ENCODE peak calls at places on chromosomes 3 and 15, in ten cellular contexts. One of them, this sample, is unnamed.

GRCh38 chr15:47670365-47670764 is 46.9 kb upstream of the SEMA6D start:
- DNase-seq in HTR-8/SVneo: no peak
- DNase-seq in foreskin fibroblast: no peak
- DNase-seq in HFFc6: no peak
- DNase-seq in NCI-H2081: no peak
- DNase-seq in posterior vena cava: no peak
- DNase-seq in ELR: no peak
- DNase-seq in GF-D8: no peak
- DNase-seq in NCI-H460: no peak
- DNase-seq in NCI-H510A: no peak
- DNase-seq in this sample: no peak

GRCh38 chr15:98952381-98952803 is 55.2 kb downstream of the PGPEP1L start:
- DNase-seq in HTR-8/SVneo: no peak
- DNase-seq in foreskin fibroblast: no peak
- DNase-seq in HFFc6: no peak
- DNase-seq in NCI-H2081: no peak
- DNase-seq in posterior vena cava: no peak
- DNase-seq in ELR: no peak
- DNase-seq in GF-D8: no peak
- DNase-seq in NCI-H460: no peak
- DNase-seq in NCI-H510A: no peak
- DNase-seq in this sample: no peak

GRCh38 chr3:24598691-24599090 is 104.0 kb upstream of the THRB start:
- DNase-seq in HTR-8/SVneo: no peak
- DNase-seq in foreskin fibroblast: peak
- DNase-seq in HFFc6: no peak
- DNase-seq in NCI-H2081: no peak
- DNase-seq in posterior vena cava: no peak
- DNase-seq in ELR: peak
- DNase-seq in GF-D8: no peak
- DNase-seq in NCI-H460: peak
- DNase-seq in NCI-H510A: no peak
- DNase-seq in this sample: no peak

GRCh38 chr3:46846624-46847542 is 16.4 kb downstream of the MYL3 start:
- DNase-seq in HTR-8/SVneo: no peak
- DNase-seq in foreskin fibroblast: no peak
- DNase-seq in HFFc6: no peak
- DNase-seq in NCI-H2081: no peak
- DNase-seq in posterior vena cava: peak
- DNase-seq in ELR: no peak
- DNase-seq in GF-D8: no peak
- DNase-seq in NCI-H460: no peak
- DNase-seq in NCI-H510A: no peak
- DNase-seq in this sample: peak

GRCh38 chr3:175601521-175601920 is 742.4 kb downstream of the NAALADL2 start:
- DNase-seq in HTR-8/SVneo: peak
- DNase-seq in foreskin fibroblast: peak
- DNase-seq in HFFc6: no peak
- DNase-seq in NCI-H2081: no peak
- DNase-seq in posterior vena cava: no peak
- DNase-seq in ELR: no peak
- DNase-seq in GF-D8: no peak
- DNase-seq in NCI-H460: no peak
- DNase-seq in NCI-H510A: no peak
- DNase-seq in this sample: no peak

GRCh38 chr3:8485141-8485840 is 16.3 kb upstream of the LMCD1 start:
- DNase-seq in HTR-8/SVneo: no peak
- DNase-seq in foreskin fibroblast: no peak
- DNase-seq in HFFc6: no peak
- DNase-seq in NCI-H2081: no peak
- DNase-seq in posterior vena cava: no peak
- DNase-seq in ELR: no peak
- DNase-seq in GF-D8: no peak
- DNase-seq in NCI-H460: no peak
- DNase-seq in NCI-H510A: no peak
- DNase-seq in this sample: no peak

GRCh38 chr15:96344120-96344705 is 13.7 kb downstream of the NR2F2 start:
- DNase-seq in HTR-8/SVneo: no peak
- DNase-seq in foreskin fibroblast: no peak
- DNase-seq in HFFc6: no peak
- DNase-seq in NCI-H2081: no peak
- DNase-seq in posterior vena cava: peak
- DNase-seq in ELR: no peak
- DNase-seq in GF-D8: no peak
- DNase-seq in NCI-H460: no peak
- DNase-seq in NCI-H510A: no peak
- DNase-seq in this sample: peak

GRCh38 chr3:188185717-188186236 is 31.8 kb downstream of the LPP start:
- DNase-seq in HTR-8/SVneo: no peak
- DNase-seq in foreskin fibroblast: no peak
- DNase-seq in HFFc6: peak
- DNase-seq in NCI-H2081: peak
- DNase-seq in posterior vena cava: no peak
- DNase-seq in ELR: no peak
- DNase-seq in GF-D8: no peak
- DNase-seq in NCI-H460: no peak
- DNase-seq in NCI-H510A: peak
- DNase-seq in this sample: no peak

GRCh38 chr15:42165081-42165480 is 8.6 kb upstream of the PLA2G4F start:
- DNase-seq in HTR-8/SVneo: no peak
- DNase-seq in foreskin fibroblast: peak
- DNase-seq in HFFc6: peak
- DNase-seq in NCI-H2081: no peak
- DNase-seq in posterior vena cava: no peak
- DNase-seq in ELR: peak
- DNase-seq in GF-D8: no peak
- DNase-seq in NCI-H460: no peak
- DNase-seq in NCI-H510A: no peak
- DNase-seq in this sample: no peak

GRCh38 chr3:114272271-114272670 is 21.6 kb upstream of the TIGIT start:
- DNase-seq in HTR-8/SVneo: no peak
- DNase-seq in foreskin fibroblast: no peak
- DNase-seq in HFFc6: no peak
- DNase-seq in NCI-H2081: no peak
- DNase-seq in posterior vena cava: no peak
- DNase-seq in ELR: no peak
- DNase-seq in GF-D8: no peak
- DNase-seq in NCI-H460: no peak
- DNase-seq in NCI-H510A: no peak
- DNase-seq in this sample: no peak

GRCh38 chr15:36596915-36597314 is 17.5 kb downstream of the CDIN1 start:
- DNase-seq in HTR-8/SVneo: no peak
- DNase-seq in foreskin fibroblast: no peak
- DNase-seq in HFFc6: no peak
- DNase-seq in NCI-H2081: peak
- DNase-seq in posterior vena cava: no peak
- DNase-seq in ELR: peak
- DNase-seq in GF-D8: no peak
- DNase-seq in NCI-H460: no peak
- DNase-seq in NCI-H510A: no peak
- DNase-seq in this sample: no peak

GRCh38 chr15:100809587-100809986 is 70.0 kb upstream of the ALDH1A3 start:
- DNase-seq in HTR-8/SVneo: no peak
- DNase-seq in foreskin fibroblast: peak
- DNase-seq in HFFc6: peak
- DNase-seq in NCI-H2081: no peak
- DNase-seq in posterior vena cava: no peak
- DNase-seq in ELR: peak
- DNase-seq in GF-D8: no peak
- DNase-seq in NCI-H460: no peak
- DNase-seq in NCI-H510A: no peak
- DNase-seq in this sample: no peak

GRCh38 chr3:105274958-105275357 is 91.8 kb upstream of the ALCAM start:
- DNase-seq in HTR-8/SVneo: peak
- DNase-seq in foreskin fibroblast: peak
- DNase-seq in HFFc6: peak
- DNase-seq in NCI-H2081: no peak
- DNase-seq in posterior vena cava: no peak
- DNase-seq in ELR: peak
- DNase-seq in GF-D8: no peak
- DNase-seq in NCI-H460: no peak
- DNase-seq in NCI-H510A: no peak
- DNase-seq in this sample: no peak

GRCh38 chr15:38084289-38084688 is 149.8 kb downstream of the TMCO5A start:
- DNase-seq in HTR-8/SVneo: no peak
- DNase-seq in foreskin fibroblast: peak
- DNase-seq in HFFc6: peak
- DNase-seq in NCI-H2081: no peak
- DNase-seq in posterior vena cava: no peak
- DNase-seq in ELR: peak
- DNase-seq in GF-D8: no peak
- DNase-seq in NCI-H460: no peak
- DNase-seq in NCI-H510A: no peak
- DNase-seq in this sample: no peak

GRCh38 chr15:99452728-99453643 is 112.8 kb upstream of the MEF2A start:
- DNase-seq in HTR-8/SVneo: no peak
- DNase-seq in foreskin fibroblast: peak
- DNase-seq in HFFc6: no peak
- DNase-seq in NCI-H2081: no peak
- DNase-seq in posterior vena cava: peak
- DNase-seq in ELR: peak
- DNase-seq in GF-D8: no peak
- DNase-seq in NCI-H460: no peak
- DNase-seq in NCI-H510A: no peak
- DNase-seq in this sample: peak

GRCh38 chr3:150005243-150006102 is 34.8 kb upstream of the PFN2 start:
- DNase-seq in HTR-8/SVneo: no peak
- DNase-seq in foreskin fibroblast: peak
- DNase-seq in HFFc6: peak
- DNase-seq in NCI-H2081: no peak
- DNase-seq in posterior vena cava: no peak
- DNase-seq in ELR: peak
- DNase-seq in GF-D8: peak
- DNase-seq in NCI-H460: no peak
- DNase-seq in NCI-H510A: no peak
- DNase-seq in this sample: no peak

GRCh38 chr15:43777293-43777819 is 590 bp upstream of the ELL3 start:
- DNase-seq in HTR-8/SVneo: peak
- DNase-seq in foreskin fibroblast: peak
- DNase-seq in HFFc6: peak
- DNase-seq in NCI-H2081: peak
- DNase-seq in posterior vena cava: peak
- DNase-seq in ELR: peak
- DNase-seq in GF-D8: peak
- DNase-seq in NCI-H460: peak
- DNase-seq in NCI-H510A: peak
- DNase-seq in this sample: peak

GRCh38 chr15:60375255-60375809 is 22.5 kb downstream of the ANXA2 start:
- DNase-seq in HTR-8/SVneo: no peak
- DNase-seq in foreskin fibroblast: peak
- DNase-seq in HFFc6: no peak
- DNase-seq in NCI-H2081: peak
- DNase-seq in posterior vena cava: no peak
- DNase-seq in ELR: peak
- DNase-seq in GF-D8: no peak
- DNase-seq in NCI-H460: no peak
- DNase-seq in NCI-H510A: no peak
- DNase-seq in this sample: no peak

GRCh38 chr15:72042865-72043264 is 75.1 kb downstream of the MYO9A start:
- DNase-seq in HTR-8/SVneo: no peak
- DNase-seq in foreskin fibroblast: no peak
- DNase-seq in HFFc6: no peak
- DNase-seq in NCI-H2081: no peak
- DNase-seq in posterior vena cava: no peak
- DNase-seq in ELR: no peak
- DNase-seq in GF-D8: no peak
- DNase-seq in NCI-H460: no peak
- DNase-seq in NCI-H510A: no peak
- DNase-seq in this sample: no peak

GRCh38 chr3:143302638-143303171 is 183.1 kb downstream of the CHST2 start:
- DNase-seq in HTR-8/SVneo: peak
- DNase-seq in foreskin fibroblast: peak
- DNase-seq in HFFc6: peak
- DNase-seq in NCI-H2081: peak
- DNase-seq in posterior vena cava: peak
- DNase-seq in ELR: peak
- DNase-seq in GF-D8: no peak
- DNase-seq in NCI-H460: no peak
- DNase-seq in NCI-H510A: no peak
- DNase-seq in this sample: no peak

GRCh38 chr15:56236197-56236596 is 7.5 kb downstream of the RFX7 start:
- DNase-seq in HTR-8/SVneo: no peak
- DNase-seq in foreskin fibroblast: no peak
- DNase-seq in HFFc6: no peak
- DNase-seq in NCI-H2081: no peak
- DNase-seq in posterior vena cava: no peak
- DNase-seq in ELR: no peak
- DNase-seq in GF-D8: no peak
- DNase-seq in NCI-H460: no peak
- DNase-seq in NCI-H510A: no peak
- DNase-seq in this sample: no peak

GRCh38 chr3:129176051-129176450 is 7.6 kb downstream of the CNBP start:
- DNase-seq in HTR-8/SVneo: no peak
- DNase-seq in foreskin fibroblast: no peak
- DNase-seq in HFFc6: no peak
- DNase-seq in NCI-H2081: no peak
- DNase-seq in posterior vena cava: no peak
- DNase-seq in ELR: no peak
- DNase-seq in GF-D8: no peak
- DNase-seq in NCI-H460: no peak
- DNase-seq in NCI-H510A: no peak
- DNase-seq in this sample: no peak

GRCh38 chr3:60588806-60589205 is 662.4 kb downstream of the FHIT start:
- DNase-seq in HTR-8/SVneo: no peak
- DNase-seq in foreskin fibroblast: no peak
- DNase-seq in HFFc6: peak
- DNase-seq in NCI-H2081: no peak
- DNase-seq in posterior vena cava: no peak
- DNase-seq in ELR: peak
- DNase-seq in GF-D8: no peak
- DNase-seq in NCI-H460: no peak
- DNase-seq in NCI-H510A: no peak
- DNase-seq in this sample: no peak

GRCh38 chr3:186969607-186970006 is 39.3 kb downstream of the ST6GAL1 start:
- DNase-seq in HTR-8/SVneo: no peak
- DNase-seq in foreskin fibroblast: no peak
- DNase-seq in HFFc6: no peak
- DNase-seq in NCI-H2081: no peak
- DNase-seq in posterior vena cava: no peak
- DNase-seq in ELR: no peak
- DNase-seq in GF-D8: no peak
- DNase-seq in NCI-H460: no peak
- DNase-seq in NCI-H510A: no peak
- DNase-seq in this sample: no peak

GRCh38 chr3:50612973-50613851 is 1.6 kb upstream of the CISH start:
- DNase-seq in HTR-8/SVneo: no peak
- DNase-seq in foreskin fibroblast: no peak
- DNase-seq in HFFc6: no peak
- DNase-seq in NCI-H2081: no peak
- DNase-seq in posterior vena cava: no peak
- DNase-seq in ELR: no peak
- DNase-seq in GF-D8: no peak
- DNase-seq in NCI-H460: no peak
- DNase-seq in NCI-H510A: no peak
- DNase-seq in this sample: no peak

GRCh38 chr15:70141376-70142071 is 43.8 kb upstream of the TLE3 start:
- DNase-seq in HTR-8/SVneo: no peak
- DNase-seq in foreskin fibroblast: no peak
- DNase-seq in HFFc6: no peak
- DNase-seq in NCI-H2081: no peak
- DNase-seq in posterior vena cava: peak
- DNase-seq in ELR: no peak
- DNase-seq in GF-D8: no peak
- DNase-seq in NCI-H460: no peak
- DNase-seq in NCI-H510A: no peak
- DNase-seq in this sample: peak

GRCh38 chr3:120678331-120678845 is 3.7 kb downstream of the HGD start:
- DNase-seq in HTR-8/SVneo: peak
- DNase-seq in foreskin fibroblast: peak
- DNase-seq in HFFc6: peak
- DNase-seq in NCI-H2081: no peak
- DNase-seq in posterior vena cava: no peak
- DNase-seq in ELR: peak
- DNase-seq in GF-D8: peak
- DNase-seq in NCI-H460: peak
- DNase-seq in NCI-H510A: no peak
- DNase-seq in this sample: no peak

GRCh38 chr3:172224560-172225214 is 185.3 kb downstream of the FNDC3B start:
- DNase-seq in HTR-8/SVneo: no peak
- DNase-seq in foreskin fibroblast: no peak
- DNase-seq in HFFc6: no peak
- DNase-seq in NCI-H2081: peak
- DNase-seq in posterior vena cava: no peak
- DNase-seq in ELR: no peak
- DNase-seq in GF-D8: no peak
- DNase-seq in NCI-H460: no peak
- DNase-seq in NCI-H510A: peak
- DNase-seq in this sample: no peak

This sample was measured in sciatic nerve.